ENCODE peak calls at places on chromosomes 6 and 20, in eight cellular contexts. One of them, this sample, is unnamed.

GRCh38 chr6:146985111-146985510 is 219.1 kb upstream of the STXBP5 start:
- DNase-seq in activated T-helper 1 cell treated with anti-CD3 and anti-CD28 coated beads, Interleukin-2, amount 50 U/mL, for 16 hours: no peak
- DNase-seq in iPS-NIHi11: no peak
- DNase-seq in activated CD4-positive, CD25-positive, alpha-beta regulatory T cell: no peak
- DNase-seq in T-helper 17 cell: no peak
- DNase-seq in pons: no peak
- DNase-seq in IMR-90: no peak
- DNase-seq in tibial artery: no peak
- DNase-seq in this sample: no peak

GRCh38 chr6:30614044-30614842 is 2.8 kb downstream of the PPP1R10 start:
- DNase-seq in tibial artery: no peak
- DNase-seq in activated T-helper 1 cell treated with anti-CD3 and anti-CD28 coated beads, Interleukin-2, amount 50 U/mL, for 16 hours: no peak
- DNase-seq in pons: no peak
- DNase-seq in iPS-NIHi11: no peak
- DNase-seq in activated CD4-positive, CD25-positive, alpha-beta regulatory T cell: no peak
- DNase-seq in IMR-90: no peak
- DNase-seq in T-helper 17 cell: no peak
- DNase-seq in this sample: no peak

GRCh38 chr6:43020847-43021246 is 576 bp upstream of the RRP36 start:
- DNase-seq in activated CD4-positive, CD25-positive, alpha-beta regulatory T cell: no peak
- DNase-seq in pons: no peak
- DNase-seq in iPS-NIHi11: peak; percentile 69
- DNase-seq in IMR-90: no peak
- DNase-seq in T-helper 17 cell: no peak
- DNase-seq in activated T-helper 1 cell treated with anti-CD3 and anti-CD28 coated beads, Interleukin-2, amount 50 U/mL, for 16 hours: no peak
- DNase-seq in tibial artery: no peak
- DNase-seq in this sample: no peak

GRCh38 chr20:13953227-13953626 is 37.2 kb downstream of the SEL1L2 start:
- DNase-seq in pons: no peak
- DNase-seq in activated CD4-positive, CD25-positive, alpha-beta regulatory T cell: no peak
- DNase-seq in activated T-helper 1 cell treated with anti-CD3 and anti-CD28 coated beads, Interleukin-2, amount 50 U/mL, for 16 hours: no peak
- DNase-seq in IMR-90: no peak
- DNase-seq in tibial artery: no peak
- DNase-seq in iPS-NIHi11: peak; percentile 12
- DNase-seq in T-helper 17 cell: no peak
- DNase-seq in this sample: no peak

GRCh38 chr6:15341311-15341710 is 95.4 kb downstream of the JARID2 start:
- DNase-seq in activated CD4-positive, CD25-positive, alpha-beta regulatory T cell: no peak
- DNase-seq in tibial artery: no peak
- DNase-seq in T-helper 17 cell: no peak
- DNase-seq in iPS-NIHi11: no peak
- DNase-seq in pons: no peak
- DNase-seq in IMR-90: no peak
- DNase-seq in activated T-helper 1 cell treated with anti-CD3 and anti-CD28 coated beads, Interleukin-2, amount 50 U/mL, for 16 hours: no peak
- DNase-seq in this sample: no peak

GRCh38 chr20:57060407-57061057 is 205.9 kb downstream of the BMP7 start:
- DNase-seq in T-helper 17 cell: no peak
- DNase-seq in iPS-NIHi11: no peak
- DNase-seq in activated CD4-positive, CD25-positive, alpha-beta regulatory T cell: no peak
- DNase-seq in activated T-helper 1 cell treated with anti-CD3 and anti-CD28 coated beads, Interleukin-2, amount 50 U/mL, for 16 hours: no peak
- DNase-seq in tibial artery: no peak
- DNase-seq in IMR-90: no peak
- DNase-seq in pons: no peak
- DNase-seq in this sample: peak; percentile 8

GRCh38 chr6:104349191-104349590 is 510.5 kb downstream of the HACE1 start:
- DNase-seq in tibial artery: no peak
- DNase-seq in activated CD4-positive, CD25-positive, alpha-beta regulatory T cell: no peak
- DNase-seq in pons: no peak
- DNase-seq in T-helper 17 cell: no peak
- DNase-seq in activated T-helper 1 cell treated with anti-CD3 and anti-CD28 coated beads, Interleukin-2, amount 50 U/mL, for 16 hours: no peak
- DNase-seq in iPS-NIHi11: no peak
- DNase-seq in IMR-90: no peak
- DNase-seq in this sample: no peak

GRCh38 chr20:57210054-57210910 is 56.2 kb downstream of the BMP7 start:
- DNase-seq in activated CD4-positive, CD25-positive, alpha-beta regulatory T cell: no peak
- DNase-seq in tibial artery: no peak
- DNase-seq in pons: no peak
- DNase-seq in IMR-90: no peak
- DNase-seq in iPS-NIHi11: no peak
- DNase-seq in T-helper 17 cell: no peak
- DNase-seq in activated T-helper 1 cell treated with anti-CD3 and anti-CD28 coated beads, Interleukin-2, amount 50 U/mL, for 16 hours: no peak
- DNase-seq in this sample: no peak

GRCh38 chr6:28940294-28940858 is 16.6 kb upstream of the TRIM27 start:
- DNase-seq in T-helper 17 cell: no peak
- DNase-seq in iPS-NIHi11: peak; percentile 49
- DNase-seq in tibial artery: peak; percentile 48
- DNase-seq in pons: peak; percentile 45
- DNase-seq in IMR-90: no peak
- DNase-seq in activated T-helper 1 cell treated with anti-CD3 and anti-CD28 coated beads, Interleukin-2, amount 50 U/mL, for 16 hours: no peak
- DNase-seq in activated CD4-positive, CD25-positive, alpha-beta regulatory T cell: no peak
- DNase-seq in this sample: peak; percentile 53

GRCh38 chr20:15842872-15843271 is 730.4 kb downstream of the KIF16B start:
- DNase-seq in T-helper 17 cell: no peak
- DNase-seq in pons: no peak
- DNase-seq in IMR-90: no peak
- DNase-seq in activated CD4-positive, CD25-positive, alpha-beta regulatory T cell: no peak
- DNase-seq in activated T-helper 1 cell treated with anti-CD3 and anti-CD28 coated beads, Interleukin-2, amount 50 U/mL, for 16 hours: no peak
- DNase-seq in tibial artery: no peak
- DNase-seq in iPS-NIHi11: no peak
- DNase-seq in this sample: no peak

GRCh38 chr6:42431356-42431755 is 20.4 kb downstream of the TRERF1 start:
- DNase-seq in tibial artery: no peak
- DNase-seq in pons: no peak
- DNase-seq in T-helper 17 cell: no peak
- DNase-seq in IMR-90: no peak
- DNase-seq in activated CD4-positive, CD25-positive, alpha-beta regulatory T cell: no peak
- DNase-seq in iPS-NIHi11: no peak
- DNase-seq in activated T-helper 1 cell treated with anti-CD3 and anti-CD28 coated beads, Interleukin-2, amount 50 U/mL, for 16 hours: no peak
- DNase-seq in this sample: no peak

GRCh38 chr6:97885844-97886243 is 602.8 kb upstream of the MMS22L start:
- DNase-seq in activated T-helper 1 cell treated with anti-CD3 and anti-CD28 coated beads, Interleukin-2, amount 50 U/mL, for 16 hours: no peak
- DNase-seq in T-helper 17 cell: no peak
- DNase-seq in IMR-90: no peak
- DNase-seq in activated CD4-positive, CD25-positive, alpha-beta regulatory T cell: no peak
- DNase-seq in iPS-NIHi11: no peak
- DNase-seq in tibial artery: no peak
- DNase-seq in pons: no peak
- DNase-seq in this sample: no peak

GRCh38 chr6:141726158-141726557 is 406.6 kb upstream of the GJE1 start:
- DNase-seq in T-helper 17 cell: no peak
- DNase-seq in pons: no peak
- DNase-seq in IMR-90: no peak
- DNase-seq in activated T-helper 1 cell treated with anti-CD3 and anti-CD28 coated beads, Interleukin-2, amount 50 U/mL, for 16 hours: no peak
- DNase-seq in activated CD4-positive, CD25-positive, alpha-beta regulatory T cell: no peak
- DNase-seq in tibial artery: no peak
- DNase-seq in iPS-NIHi11: no peak
- DNase-seq in this sample: no peak

GRCh38 chr20:25038103-25038410 is 19.9 kb downstream of the ACSS1 start:
- DNase-seq in IMR-90: no peak
- DNase-seq in pons: no peak
- DNase-seq in T-helper 17 cell: no peak
- DNase-seq in activated T-helper 1 cell treated with anti-CD3 and anti-CD28 coated beads, Interleukin-2, amount 50 U/mL, for 16 hours: no peak
- DNase-seq in iPS-NIHi11: no peak
- DNase-seq in activated CD4-positive, CD25-positive, alpha-beta regulatory T cell: no peak
- DNase-seq in tibial artery: no peak
- DNase-seq in this sample: no peak

GRCh38 chr6:25155221-25155620 is 124.0 kb upstream of the CARMIL1 start:
- DNase-seq in T-helper 17 cell: no peak
- DNase-seq in activated T-helper 1 cell treated with anti-CD3 and anti-CD28 coated beads, Interleukin-2, amount 50 U/mL, for 16 hours: no peak
- DNase-seq in activated CD4-positive, CD25-positive, alpha-beta regulatory T cell: no peak
- DNase-seq in pons: no peak
- DNase-seq in iPS-NIHi11: no peak
- DNase-seq in IMR-90: no peak
- DNase-seq in tibial artery: no peak
- DNase-seq in this sample: no peak

GRCh38 chr20:36167826-36168634 is 13.5 kb downstream of the EPB41L1 start:
- DNase-seq in activated T-helper 1 cell treated with anti-CD3 and anti-CD28 coated beads, Interleukin-2, amount 50 U/mL, for 16 hours: no peak
- DNase-seq in activated CD4-positive, CD25-positive, alpha-beta regulatory T cell: no peak
- DNase-seq in pons: no peak
- DNase-seq in tibial artery: no peak
- DNase-seq in IMR-90: peak; percentile 84
- DNase-seq in T-helper 17 cell: no peak
- DNase-seq in iPS-NIHi11: no peak
- DNase-seq in this sample: peak; percentile 64

GRCh38 chr6:153484056-153484455 is 353.0 kb upstream of the RGS17 start:
- DNase-seq in activated T-helper 1 cell treated with anti-CD3 and anti-CD28 coated beads, Interleukin-2, amount 50 U/mL, for 16 hours: no peak
- DNase-seq in tibial artery: no peak
- DNase-seq in iPS-NIHi11: no peak
- DNase-seq in pons: no peak
- DNase-seq in T-helper 17 cell: no peak
- DNase-seq in activated CD4-positive, CD25-positive, alpha-beta regulatory T cell: no peak
- DNase-seq in IMR-90: no peak
- DNase-seq in this sample: no peak

GRCh38 chr6:82371799-82372508 is 8.3 kb downstream of the TPBG start:
- DNase-seq in activated T-helper 1 cell treated with anti-CD3 and anti-CD28 coated beads, Interleukin-2, amount 50 U/mL, for 16 hours: no peak
- DNase-seq in IMR-90: peak; percentile 72
- DNase-seq in T-helper 17 cell: no peak
- DNase-seq in pons: no peak
- DNase-seq in activated CD4-positive, CD25-positive, alpha-beta regulatory T cell: no peak
- DNase-seq in iPS-NIHi11: no peak
- DNase-seq in tibial artery: no peak
- DNase-seq in this sample: no peak

GRCh38 chr6:122050226-122050755 is 349.2 kb upstream of the HSF2 start:
- DNase-seq in IMR-90: no peak
- DNase-seq in T-helper 17 cell: no peak
- DNase-seq in activated T-helper 1 cell treated with anti-CD3 and anti-CD28 coated beads, Interleukin-2, amount 50 U/mL, for 16 hours: no peak
- DNase-seq in iPS-NIHi11: no peak
- DNase-seq in tibial artery: no peak
- DNase-seq in activated CD4-positive, CD25-positive, alpha-beta regulatory T cell: no peak
- DNase-seq in pons: no peak
- DNase-seq in this sample: no peak

GRCh38 chr20:57439432-57439831 is 48.2 kb downstream of the RBM38 start:
- DNase-seq in IMR-90: no peak
- DNase-seq in activated CD4-positive, CD25-positive, alpha-beta regulatory T cell: no peak
- DNase-seq in T-helper 17 cell: no peak
- DNase-seq in activated T-helper 1 cell treated with anti-CD3 and anti-CD28 coated beads, Interleukin-2, amount 50 U/mL, for 16 hours: no peak
- DNase-seq in tibial artery: peak; percentile 66
- DNase-seq in iPS-NIHi11: peak; percentile 48
- DNase-seq in pons: no peak
- DNase-seq in this sample: peak; percentile 91

GRCh38 chr6:68040780-68041179 is 594.3 kb upstream of the ADGRB3 start:
- DNase-seq in T-helper 17 cell: no peak
- DNase-seq in IMR-90: no peak
- DNase-seq in tibial artery: no peak
- DNase-seq in pons: no peak
- DNase-seq in iPS-NIHi11: no peak
- DNase-seq in activated T-helper 1 cell treated with anti-CD3 and anti-CD28 coated beads, Interleukin-2, amount 50 U/mL, for 16 hours: no peak
- DNase-seq in activated CD4-positive, CD25-positive, alpha-beta regulatory T cell: no peak
- DNase-seq in this sample: no peak

GRCh38 chr6:139655783-139656705 is 281.6 kb upstream of the CITED2 start:
- DNase-seq in iPS-NIHi11: peak; percentile 24
- DNase-seq in activated CD4-positive, CD25-positive, alpha-beta regulatory T cell: no peak
- DNase-seq in IMR-90: no peak
- DNase-seq in activated T-helper 1 cell treated with anti-CD3 and anti-CD28 coated beads, Interleukin-2, amount 50 U/mL, for 16 hours: no peak
- DNase-seq in T-helper 17 cell: no peak
- DNase-seq in pons: no peak
- DNase-seq in tibial artery: no peak
- DNase-seq in this sample: no peak

GRCh38 chr20:36497856-36498255 is 43.5 kb upstream of the MYL9 start:
- DNase-seq in pons: no peak
- DNase-seq in activated T-helper 1 cell treated with anti-CD3 and anti-CD28 coated beads, Interleukin-2, amount 50 U/mL, for 16 hours: no peak
- DNase-seq in IMR-90: no peak
- DNase-seq in T-helper 17 cell: no peak
- DNase-seq in tibial artery: no peak
- DNase-seq in activated CD4-positive, CD25-positive, alpha-beta regulatory T cell: no peak
- DNase-seq in iPS-NIHi11: no peak
- DNase-seq in this sample: no peak

This sample was measured in upper lobe of left lung.